ENCODE peak calls at places on chromosomes 5 and 9, in seven cellular contexts. One of them, this sample, is unnamed.

GRCh38 chr5:143108498-143109128 is 294.9 kb downstream of the NR3C1 start:
- DNase-seq in small intestine: peak; percentile 84
- DNase-seq in AG08395: no peak
- DNase-seq in epithelial cell of proximal tubule: no peak
- DNase-seq in body of pancreas: peak; percentile 83
- DNase-seq in NCI-H1417: peak; percentile 69
- DNase-seq in choroid plexus epithelial cell: no peak
- DNase-seq in this sample: no peak

GRCh38 chr9:95506438-95506691 is 10.4 kb downstream of the PTCH1 start:
- DNase-seq in body of pancreas: peak; percentile 56
- DNase-seq in NCI-H1417: peak; percentile 88
- DNase-seq in small intestine: peak; percentile 25
- DNase-seq in choroid plexus epithelial cell: peak; percentile 64
- DNase-seq in epithelial cell of proximal tubule: no peak
- DNase-seq in AG08395: peak; percentile 40
- DNase-seq in this sample: peak; percentile 39

GRCh38 chr9:25562101-25562500 is 116.1 kb downstream of the TUSC1 start:
- DNase-seq in NCI-H1417: no peak
- DNase-seq in body of pancreas: no peak
- DNase-seq in epithelial cell of proximal tubule: no peak
- DNase-seq in choroid plexus epithelial cell: no peak
- DNase-seq in small intestine: no peak
- DNase-seq in AG08395: no peak
- DNase-seq in this sample: no peak

GRCh38 chr9:129611302-129611800 is 9.6 kb downstream of the C9orf50 start:
- DNase-seq in NCI-H1417: no peak
- DNase-seq in body of pancreas: no peak
- DNase-seq in small intestine: no peak
- DNase-seq in AG08395: no peak
- DNase-seq in epithelial cell of proximal tubule: no peak
- DNase-seq in choroid plexus epithelial cell: no peak
- DNase-seq in this sample: no peak

GRCh38 chr5:97476852-97477534 is 293.9 kb upstream of the RIOK2 start:
- DNase-seq in NCI-H1417: no peak
- DNase-seq in choroid plexus epithelial cell: no peak
- DNase-seq in small intestine: no peak
- DNase-seq in body of pancreas: no peak
- DNase-seq in epithelial cell of proximal tubule: no peak
- DNase-seq in AG08395: no peak
- DNase-seq in this sample: no peak

GRCh38 chr5:163489055-163489744 is 16.2 kb upstream of the MAT2B start:
- DNase-seq in small intestine: peak; percentile 20
- DNase-seq in NCI-H1417: no peak
- DNase-seq in AG08395: no peak
- DNase-seq in epithelial cell of proximal tubule: no peak
- DNase-seq in choroid plexus epithelial cell: peak; percentile 48
- DNase-seq in body of pancreas: peak; percentile 13
- DNase-seq in this sample: no peak

GRCh38 chr5:139646912-139647391 is 1.2 kb upstream of the CXXC5 start:
- DNase-seq in NCI-H1417: no peak
- DNase-seq in AG08395: no peak
- DNase-seq in body of pancreas: peak; percentile 47
- DNase-seq in epithelial cell of proximal tubule: no peak
- DNase-seq in choroid plexus epithelial cell: no peak
- DNase-seq in small intestine: no peak
- DNase-seq in this sample: no peak

GRCh38 chr9:109973336-109973735 is 193.3 kb downstream of the PALM2AKAP2 start:
- DNase-seq in NCI-H1417: no peak
- DNase-seq in AG08395: no peak
- DNase-seq in body of pancreas: no peak
- DNase-seq in epithelial cell of proximal tubule: no peak
- DNase-seq in choroid plexus epithelial cell: no peak
- DNase-seq in small intestine: no peak
- DNase-seq in this sample: no peak

GRCh38 chr9:87803623-87804345 is 77.9 kb downstream of the CTSL start:
- DNase-seq in NCI-H1417: no peak
- DNase-seq in body of pancreas: no peak
- DNase-seq in AG08395: no peak
- DNase-seq in choroid plexus epithelial cell: no peak
- DNase-seq in epithelial cell of proximal tubule: no peak
- DNase-seq in small intestine: no peak
- DNase-seq in this sample: no peak

GRCh38 chr9:96858018-96858573 is 3.8 kb upstream of the ZNF782 start:
- DNase-seq in AG08395: no peak
- DNase-seq in small intestine: no peak
- DNase-seq in NCI-H1417: no peak
- DNase-seq in body of pancreas: no peak
- DNase-seq in choroid plexus epithelial cell: peak; percentile 78
- DNase-seq in epithelial cell of proximal tubule: no peak
- DNase-seq in this sample: no peak

GRCh38 chr5:53418844-53419243 is 61.6 kb upstream of the FST start:
- DNase-seq in body of pancreas: no peak
- DNase-seq in small intestine: no peak
- DNase-seq in AG08395: peak; percentile 63
- DNase-seq in NCI-H1417: no peak
- DNase-seq in choroid plexus epithelial cell: peak; percentile 83
- DNase-seq in epithelial cell of proximal tubule: no peak
- DNase-seq in this sample: no peak

GRCh38 chr9:95104966-95105365 is 212.5 kb downstream of the FANCC start:
- DNase-seq in epithelial cell of proximal tubule: no peak
- DNase-seq in body of pancreas: peak; percentile 55
- DNase-seq in AG08395: no peak
- DNase-seq in NCI-H1417: no peak
- DNase-seq in small intestine: no peak
- DNase-seq in choroid plexus epithelial cell: no peak
- DNase-seq in this sample: no peak

GRCh38 chr9:28976684-28977083 is 1403.4 kb upstream of the C9orf72 start:
- DNase-seq in body of pancreas: no peak
- DNase-seq in epithelial cell of proximal tubule: no peak
- DNase-seq in AG08395: no peak
- DNase-seq in NCI-H1417: no peak
- DNase-seq in choroid plexus epithelial cell: no peak
- DNase-seq in small intestine: no peak
- DNase-seq in this sample: no peak

GRCh38 chr5:56075361-56075760 is 80.6 kb upstream of the IL6ST start:
- DNase-seq in epithelial cell of proximal tubule: no peak
- DNase-seq in small intestine: no peak
- DNase-seq in AG08395: no peak
- DNase-seq in choroid plexus epithelial cell: peak; percentile 74
- DNase-seq in body of pancreas: no peak
- DNase-seq in NCI-H1417: no peak
- DNase-seq in this sample: no peak

GRCh38 chr5:15717002-15717401 is 217.0 kb downstream of the FBXL7 start:
- DNase-seq in epithelial cell of proximal tubule: no peak
- DNase-seq in body of pancreas: no peak
- DNase-seq in choroid plexus epithelial cell: no peak
- DNase-seq in small intestine: no peak
- DNase-seq in AG08395: no peak
- DNase-seq in NCI-H1417: no peak
- DNase-seq in this sample: no peak

GRCh38 chr9:33748633-33749304 is 46.6 kb upstream of the PRSS3 start:
- DNase-seq in epithelial cell of proximal tubule: no peak
- DNase-seq in small intestine: peak; percentile 42
- DNase-seq in AG08395: no peak
- DNase-seq in body of pancreas: no peak
- DNase-seq in NCI-H1417: no peak
- DNase-seq in choroid plexus epithelial cell: no peak
- DNase-seq in this sample: no peak

GRCh38 chr5:17227868-17228267 is 10.4 kb downstream of the BASP1 start:
- DNase-seq in choroid plexus epithelial cell: no peak
- DNase-seq in small intestine: no peak
- DNase-seq in NCI-H1417: no peak
- DNase-seq in body of pancreas: no peak
- DNase-seq in epithelial cell of proximal tubule: no peak
- DNase-seq in AG08395: no peak
- DNase-seq in this sample: no peak

GRCh38 chr9:131739988-131740648 is at the start of gene RAPGEF1:
- DNase-seq in epithelial cell of proximal tubule: no peak
- DNase-seq in choroid plexus epithelial cell: no peak
- DNase-seq in AG08395: peak; percentile 76
- DNase-seq in small intestine: peak; percentile 43
- DNase-seq in body of pancreas: peak; percentile 72
- DNase-seq in NCI-H1417: peak; percentile 62
- DNase-seq in this sample: peak; percentile 82

GRCh38 chr9:108040783-108041182 is 551.2 kb upstream of the KLF4 start:
- DNase-seq in epithelial cell of proximal tubule: peak; percentile 60
- DNase-seq in AG08395: peak; percentile 49
- DNase-seq in small intestine: peak; percentile 8
- DNase-seq in choroid plexus epithelial cell: peak; percentile 56
- DNase-seq in NCI-H1417: no peak
- DNase-seq in body of pancreas: no peak
- DNase-seq in this sample: no peak

GRCh38 chr5:93184041-93184440 is 397.0 kb downstream of the NR2F1-AS1 start:
- DNase-seq in body of pancreas: no peak
- DNase-seq in choroid plexus epithelial cell: no peak
- DNase-seq in AG08395: no peak
- DNase-seq in NCI-H1417: no peak
- DNase-seq in epithelial cell of proximal tubule: no peak
- DNase-seq in small intestine: no peak
- DNase-seq in this sample: no peak

This sample was measured in naive B cell.